ENCODE peak calls at places on chromosomes 3 and 15, in eight cellular contexts. E, H, N, Y, S, M, X and G are unnamed samples.

GRCh38 chr3:194777729-194778128 is 92.0 kb downstream of the FAM43A start:
- DNase-seq in S (no peak), M (no peak), X (no peak), N (no peak), E (no peak), Y (no peak), H (no peak), G (no peak)

GRCh38 chr3:185207931-185208746 is 45.7 kb downstream of the EHHADH start:
- DNase-seq in M (no peak), E (no peak), N (no peak), H (no peak), X (no peak), S (no peak), Y (no peak), G (no peak)

GRCh38 chr3:194727435-194728128 is 41.9 kb downstream of the FAM43A start:
- DNase-seq in H (no peak), E (no peak), M (no peak), Y (no peak), S (no peak), X (no peak), N (no peak), G (no peak)

GRCh38 chr15:82543155-82543554 is 2.9 kb upstream of the RPS17 start:
- DNase-seq in S (no peak), E (no peak), H (no peak), N (no peak), M (no peak), X (no peak), Y (no peak), G (no peak)

GRCh38 chr3:77655421-77655820 is 615.5 kb downstream of the ROBO2 start:
- DNase-seq in Y (no peak), S (no peak), H (no peak), M (no peak), X (no peak), E (no peak), N (no peak), G (no peak)

GRCh38 chr3:106611841-106612240 is 743.0 kb upstream of the CBLB start:
- DNase-seq in M (no peak), Y (no peak), S (no peak), H (no peak), X (no peak), E (no peak), N (no peak), G (no peak)

GRCh38 chr15:79218588-79219200 is 63.8 kb upstream of the ANKRD34C start:
- DNase-seq in M (no peak), X (no peak), Y (no peak), N (no peak), E (no peak), S (no peak), H (no peak), G (no peak)

GRCh38 chr3:47701388-47701787 is 80.3 kb downstream of the SMARCC1 start:
- DNase-seq in E (no peak), S (no peak), M (no peak), H (no peak), X (no peak), Y (no peak), N (no peak), G (no peak)

GRCh38 chr15:70608156-70608555 is 155.2 kb downstream of the UACA start:
- DNase-seq in M (no peak), N (no peak), H (no peak), S (no peak), Y (no peak), X (no peak), E (peak; percentile 27), G (no peak)

GRCh38 chr3:128496602-128497304 is 3.8 kb upstream of the GATA2 start:
- DNase-seq in M (no peak), X (peak; percentile 76), Y (no peak), N (no peak), H (peak; percentile 87), E (peak; percentile 63), S (no peak), G (no peak)

GRCh38 chr15:51904931-51905330 is 66.6 kb downstream of the LEO1 start:
- DNase-seq in E (no peak), Y (no peak), H (no peak), X (no peak), M (no peak), N (no peak), S (no peak), G (no peak)
- H3K36me3 ChIP-seq in E (no peaks in the 10 kb centered on the region), Y (peaks cover 7% of the 10 kb centered on the region), H (peaks cover 25% of the 10 kb centered on the region), X (peaks cover 84% of the 10 kb centered on the region), M (peaks cover 4% of the 10 kb centered on the region), N (peaks cover 22% of the 10 kb centered on the region), S (peaks cover 48% of the 10 kb centered on the region), G (peaks cover 94% of the 10 kb centered on the region)

GRCh38 chr15:60444289-60444912 is 34.5 kb downstream of the ICE2 start:
- DNase-seq in H (no peak), Y (peak; percentile 33), E (no peak), S (no peak), X (no peak), M (no peak), N (no peak), G (no peak)
- H3K36me3 ChIP-seq in H (peaks cover 6% of the 10 kb centered on the region), Y (no peaks in the 10 kb centered on the region), E (no peaks in the 10 kb centered on the region), S (peaks cover 40% of the 10 kb centered on the region), X (peaks cover 32% of the 10 kb centered on the region), M (no peaks in the 10 kb centered on the region), N (peaks cover 4% of the 10 kb centered on the region), G (peaks cover 68% of the 10 kb centered on the region)

DNA sequence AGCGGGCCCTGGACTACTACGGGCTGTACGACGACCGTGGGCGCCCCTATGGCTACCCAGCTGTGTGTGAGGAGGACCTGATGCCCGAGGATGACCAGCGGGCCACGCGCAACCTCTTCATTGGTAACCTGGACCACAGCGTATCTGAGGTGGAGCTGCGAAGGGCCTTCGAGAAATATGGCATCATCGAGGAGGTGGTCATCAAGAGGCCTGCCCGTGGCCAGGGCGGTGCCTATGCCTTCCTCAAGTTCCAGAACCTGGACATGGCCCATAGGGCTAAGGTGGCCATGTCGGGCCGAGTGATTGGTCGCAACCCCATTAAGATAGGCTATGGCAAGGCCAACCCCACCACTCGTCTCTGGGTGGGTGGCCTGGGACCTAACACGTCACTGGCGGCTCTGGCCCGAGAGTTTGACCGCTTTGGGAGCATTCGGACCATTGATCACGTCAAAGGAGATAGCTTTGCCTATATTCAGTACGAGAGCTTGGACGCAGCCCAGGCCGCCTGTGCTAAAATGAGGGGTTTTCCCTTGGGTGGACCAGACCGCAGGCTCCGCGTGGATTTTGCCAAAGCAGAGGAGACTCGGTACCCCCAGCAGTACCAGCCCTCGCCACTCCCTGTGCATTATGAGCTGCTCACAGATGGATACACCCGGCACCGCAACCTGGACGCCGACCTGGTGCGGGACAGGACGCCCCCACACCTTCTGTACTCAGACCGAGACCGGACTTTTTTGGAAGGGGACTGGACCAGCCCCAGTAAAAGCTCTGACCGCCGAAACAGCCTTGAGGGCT is 1.4 kb downstream of the RBM15B start:
- DNase-seq in X (peak; percentile 74), M (peak; percentile 78), E (no peak), Y (no peak), H (peak; percentile 84), N (no peak), S (no peak), G (no peak)
- H3K36me3 ChIP-seq in X (peaks cover 85% of the 10 kb centered on the region), M (peaks cover 4% of the 10 kb centered on the region), E (no peaks in the 10 kb centered on the region), Y (peaks cover 15% of the 10 kb centered on the region), H (peaks cover 37% of the 10 kb centered on the region), N (peaks cover 35% of the 10 kb centered on the region), S (peaks cover 75% of the 10 kb centered on the region), G (peaks cover 81% of the 10 kb centered on the region)

GRCh38 chr3:125055913-125056705 is at the start of gene HEG1:
- DNase-seq in E (peak; percentile 90), S (peak; percentile 94), X (peak; percentile 94), Y (peak; percentile 52), H (peak; percentile 96), M (peak; percentile 97), N (peak; percentile 65), G (peak; percentile 77)
- H3K36me3 ChIP-seq in E (no peaks in the 10 kb centered on the region), S (no peaks in the 10 kb centered on the region), X (no peaks in the 10 kb centered on the region), Y (no peaks in the 10 kb centered on the region), H (no peaks in the 10 kb centered on the region), M (no peaks in the 10 kb centered on the region), N (no peaks in the 10 kb centered on the region), G (peaks cover 3% of the 10 kb centered on the region)

GRCh38 chr3:99870712-99871111 is 53.0 kb downstream of the CMSS1 start:
- DNase-seq in Y (peak; percentile 77), E (no peak), S (no peak), X (no peak), M (no peak), N (no peak), H (no peak), G (no peak)

GRCh38 chr3:99869621-99870020 is 52.0 kb downstream of the CMSS1 start:
- DNase-seq in H (no peak), N (no peak), M (no peak), Y (no peak), S (no peak), E (no peak), X (no peak), G (no peak)

GRCh38 chr3:99872633-99873254 is 55.1 kb downstream of the CMSS1 start:
- DNase-seq in H (no peak), S (no peak), N (no peak), E (no peak), M (no peak), X (no peak), Y (no peak), G (no peak)

GRCh38 chr3:99868438-99868723 is 50.7 kb downstream of the CMSS1 start:
- DNase-seq in Y (no peak), E (no peak), H (no peak), X (no peak), M (no peak), S (peak; percentile 27), N (no peak), G (no peak)

DNA sequence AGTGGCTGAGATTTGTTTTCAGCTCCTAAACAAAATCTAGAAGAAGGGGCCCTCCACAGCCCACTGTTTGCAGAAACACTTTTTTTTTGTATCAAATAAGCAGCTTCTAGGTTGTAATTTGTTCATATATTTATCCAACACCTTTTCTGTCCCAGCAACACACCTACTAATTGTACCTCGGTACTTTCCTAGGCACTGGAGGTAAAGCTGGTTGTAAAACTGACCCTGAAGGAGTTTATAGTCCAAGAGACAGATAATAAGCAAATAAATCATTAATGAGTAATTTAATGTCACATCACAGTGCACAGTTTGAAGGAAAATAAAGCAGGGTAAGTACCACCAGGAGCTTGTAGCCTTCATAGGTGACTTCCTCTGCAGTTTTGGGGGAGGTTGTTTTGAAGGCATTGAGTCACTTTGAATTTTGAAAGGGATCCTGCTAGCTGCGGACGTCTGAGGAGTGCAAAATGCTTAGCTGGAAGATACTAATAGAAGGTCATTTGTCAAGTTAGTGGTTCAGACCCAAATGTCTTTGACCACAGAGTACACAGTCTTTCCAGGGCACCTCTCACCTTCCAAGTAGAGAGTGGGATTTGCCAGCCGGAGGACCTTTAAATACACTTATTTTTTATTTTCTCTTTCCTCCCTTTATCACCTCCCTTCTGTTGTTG is 53.7 kb downstream of the CMSS1 start:
- DNase-seq in H (no peak), E (no peak), M (no peak), N (no peak), X (no peak), S (no peak), Y (peak; percentile 86), G (no peak)
- H3K36me3 ChIP-seq in H (no peaks in the 10 kb centered on the region), E (no peaks in the 10 kb centered on the region), M (peaks cover 2% of the 10 kb centered on the region), N (no peaks in the 10 kb centered on the region), X (no peaks in the 10 kb centered on the region), S (no peaks in the 10 kb centered on the region), Y (peaks cover 2% of the 10 kb centered on the region), G (no peaks in the 10 kb centered on the region)

DNA sequence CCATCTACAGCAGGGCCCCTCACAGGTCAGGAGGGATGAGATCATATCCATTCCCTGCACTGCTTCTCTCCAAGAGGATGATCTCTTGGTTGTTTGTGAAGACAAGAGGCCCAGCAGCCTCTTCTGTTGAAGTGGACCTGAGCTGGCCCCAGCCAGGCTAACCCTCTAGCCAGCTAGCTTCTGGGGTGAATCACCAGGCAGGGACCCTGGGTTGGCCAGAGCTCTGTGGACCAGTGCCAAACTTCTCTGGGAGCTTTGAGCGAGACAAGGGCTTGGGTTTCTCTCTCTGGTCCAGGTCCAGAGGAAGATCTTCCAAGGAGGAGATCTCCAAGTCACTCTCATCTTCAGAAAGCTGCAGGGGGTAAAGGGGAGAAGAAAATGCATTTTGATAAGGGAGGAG is 52.7 kb downstream of the CLDN18 start:
- DNase-seq in H (no peak), E (no peak), N (no peak), X (no peak), S (no peak), Y (no peak), M (no peak), G (no peak)
- H3K36me3 ChIP-seq in H (peaks cover 44% of the 10 kb centered on the region), E (no peaks in the 10 kb centered on the region), N (no peaks in the 10 kb centered on the region), X (peaks cover 37% of the 10 kb centered on the region), S (peaks cover 70% of the 10 kb centered on the region), Y (no peaks in the 10 kb centered on the region), M (no peaks in the 10 kb centered on the region), G (no peaks in the 10 kb centered on the region)